ENCODE peak calls at places on chromosome 16, in seven cellular contexts. K, W, X, S, L, N and D are unnamed samples.

GRCh38 chr16:69039333-69039941 is 66.0 kb upstream of the HAS3 start:
- DNase-seq in K (no peak), W (peak), X (no peak), S (peak), L (no peak), N (no peak), D (no peak)

GRCh38 chr16:50167603-50168002 is 14.5 kb downstream of the TENT4B start:
- DNase-seq in K (no peak), W (no peak), X (no peak), S (no peak), L (no peak), N (no peak), D (no peak)

GRCh38 chr16:89026121-89026612 is 49.2 kb upstream of the CBFA2T3 start:
- DNase-seq in K (no peak), W (peak), X (no peak), S (no peak), L (peak), N (no peak), D (no peak)

GRCh38 chr16:10741844-10742243 is 1.8 kb upstream of the NUBP1 start:
- DNase-seq in K (no peak), W (no peak), X (no peak), S (no peak), L (no peak), N (no peak), D (no peak)

GRCh38 chr16:54191592-54191991 is 95.0 kb downstream of the IRX3 start:
- DNase-seq in K (no peak), W (no peak), X (no peak), S (no peak), L (no peak), N (no peak), D (no peak)

GRCh38 chr16:49809561-49809960 is 46.4 kb downstream of the ZNF423 start:
- DNase-seq in K (no peak), W (no peak), X (no peak), S (no peak), L (no peak), N (no peak), D (no peak)

GRCh38 chr16:83974475-83974874 is 6.4 kb downstream of the NECAB2 start:
- DNase-seq in K (no peak), W (no peak), X (no peak), S (no peak), L (no peak), N (no peak), D (no peak)

GRCh38 chr16:12120331-12120981 is 143.9 kb downstream of the SNX29 start:
- DNase-seq in K (no peak), W (no peak), X (peak), S (no peak), L (no peak), N (no peak), D (no peak)

GRCh38 chr16:19980866-19981265 is 92.8 kb downstream of the GPR139 start:
- DNase-seq in K (no peak), W (no peak), X (no peak), S (no peak), L (no peak), N (no peak), D (no peak)

GRCh38 chr16:68113765-68114240 is 28.6 kb downstream of the NFATC3 start:
- DNase-seq in K (no peak), W (peak), X (no peak), S (no peak), L (no peak), N (no peak), D (no peak)

GRCh38 chr16:5035909-5036227 is 2.1 kb upstream of the NAGPA start:
- DNase-seq in K (no peak), W (no peak), X (no peak), S (no peak), L (no peak), N (no peak), D (no peak)

GRCh38 chr16:82033006-82033405 is 2.0 kb upstream of the HSD17B2 start:
- DNase-seq in K (no peak), W (no peak), X (peak), S (no peak), L (no peak), N (no peak), D (no peak)

GRCh38 chr16:14172200-14172805 is 101.2 kb downstream of the MRTFB start:
- DNase-seq in K (no peak), W (peak), X (no peak), S (no peak), L (no peak), N (no peak), D (no peak)

GRCh38 chr16:77918792-77919707 is 103.3 kb upstream of the CLEC3A start:
- DNase-seq in K (no peak), W (peak), X (peak), S (no peak), L (no peak), N (no peak), D (no peak)

GRCh38 chr16:18039931-18040330 is 296.6 kb downstream of the NPIPA8 start:
- DNase-seq in K (no peak), W (no peak), X (no peak), S (no peak), L (no peak), N (no peak), D (no peak)

GRCh38 chr16:1961651-1962067 is 2.3 kb downstream of the NDUFB10 start:
- DNase-seq in K (no peak), W (no peak), X (no peak), S (no peak), L (no peak), N (no peak), D (no peak)

GRCh38 chr16:1044515-1045362 is 27.8 kb upstream of the SSTR5 start:
- DNase-seq in K (no peak), W (no peak), X (no peak), S (no peak), L (no peak), N (no peak), D (no peak)

GRCh38 chr16:79184464-79184863 is 416.1 kb downstream of the MAF start:
- DNase-seq in K (no peak), W (peak), X (no peak), S (no peak), L (no peak), N (no peak), D (no peak)

GRCh38 chr16:28596840-28597691 is at the start of gene SULT1A2:
- DNase-seq in K (no peak), W (peak), X (no peak), S (no peak), L (no peak), N (no peak), D (no peak)

GRCh38 chr16:75351183-75351582 is 82.1 kb downstream of the CFDP1 start:
- DNase-seq in K (no peak), W (peak), X (no peak), S (no peak), L (no peak), N (no peak), D (no peak)

GRCh38 chr16:17801024-17801423 is 330.3 kb upstream of the XYLT1 start:
- DNase-seq in K (no peak), W (peak), X (no peak), S (no peak), L (no peak), N (no peak), D (no peak)

GRCh38 chr16:48559462-48560211 is 50.3 kb downstream of the N4BP1 start:
- DNase-seq in K (no peak), W (no peak), X (no peak), S (no peak), L (no peak), N (no peak), D (no peak)

GRCh38 chr16:4386452-4386813 is 14.8 kb downstream of the VASN start:
- DNase-seq in K (no peak), W (peak), X (no peak), S (no peak), L (no peak), N (no peak), D (no peak)

GRCh38 chr16:47008174-47008573 is 34.7 kb upstream of the DNAJA2 start:
- DNase-seq in K (no peak), W (no peak), X (no peak), S (no peak), L (no peak), N (no peak), D (no peak)

GRCh38 chr16:24035127-24035842 is 199.5 kb downstream of the PRKCB start:
- DNase-seq in K (peak), W (no peak), X (no peak), S (no peak), L (peak), N (no peak), D (peak)

GRCh38 chr16:70747703-70748631 is 53.0 kb downstream of the VAC14 start:
- DNase-seq in K (no peak), W (peak), X (no peak), S (no peak), L (no peak), N (no peak), D (no peak)

GRCh38 chr16:7171151-7171550 is 161.5 kb upstream of the RBFOX1 start:
- DNase-seq in K (no peak), W (no peak), X (no peak), S (no peak), L (no peak), N (no peak), D (no peak)

GRCh38 chr16:80004113-80004512 is 403.6 kb upstream of the MAF start:
- DNase-seq in K (no peak), W (no peak), X (no peak), S (no peak), L (no peak), N (no peak), D (no peak)

GRCh38 chr16:87723224-87723619 is 42.6 kb downstream of the KLHDC4 start:
- DNase-seq in K (no peak), W (peak), X (peak), S (peak), L (no peak), N (no peak), D (no peak)

GRCh38 chr16:86222541-86222940 is 287.8 kb upstream of the FOXF1 start:
- DNase-seq in K (no peak), W (peak), X (no peak), S (no peak), L (no peak), N (no peak), D (no peak)

GRCh38 chr16:49539758-49540157 is 166.2 kb downstream of the C16orf78 start:
- DNase-seq in K (no peak), W (no peak), X (no peak), S (no peak), L (no peak), N (no peak), D (no peak)

GRCh38 chr16:67092227-67092626 is 17.5 kb upstream of the PHAF1 start:
- DNase-seq in K (no peak), W (peak), X (no peak), S (no peak), L (no peak), N (no peak), D (no peak)

GRCh38 chr16:49455991-49456745 is 82.6 kb downstream of the C16orf78 start:
- DNase-seq in K (no peak), W (no peak), X (no peak), S (no peak), L (no peak), N (no peak), D (no peak)

GRCh38 chr16:4500283-4500682 is 24.1 kb downstream of the HMOX2 start:
- DNase-seq in K (no peak), W (peak), X (no peak), S (no peak), L (no peak), N (no peak), D (no peak)